ENCODE peak calls at places on chromosomes 11 and 22, in nine cellular contexts. A is WTC11; H is NCI-H1048; S is left ventricle myocardium inferior; L is fibroblast of mammary gland; F is Caki2; N is activated CD8-positive, alpha-beta memory T cell treated with anti-CD3 and anti-CD28 coated beads, Interleukin-2, amount 50 U/mL, for 48 hours; B is CD4-positive, alpha-beta memory T cell; D is iPS-NIHi11. K is an unnamed sample.
A peak's percentile ranks its signal among the peaks of the same experiment; 100 is the strongest.

GRCh38 chr22:30262917-30263741 is 3.5 kb downstream of the OSM start:
- DNase-seq in H (peak; percentile 38), A (peak; percentile 94), N (peak; percentile 98), F (peak; percentile 70), L (peak; percentile 53), B (peak; percentile 66), S (peak; percentile 75), D (peak; percentile 88), K (peak; percentile 85)

GRCh38 chr11:34358258-34358665 is 452 bp upstream of the ABTB2 start:
- DNase-seq in S (peak; percentile 58), A (peak; percentile 65), H (peak; percentile 62), D (no peak), B (no peak), F (peak; percentile 85), N (no peak), L (peak; percentile 47), K (peak; percentile 88)

GRCh38 chr11:3049430-3050243 is 7.6 kb downstream of the CARS1 start:
- DNase-seq in F (peak; percentile 82), B (peak; percentile 81), S (peak; percentile 55), N (peak; percentile 66), H (no peak), A (no peak), D (peak; percentile 39), L (peak; percentile 96), K (peak; percentile 59)

GRCh38 chr22:39664485-39665200 is 94.1 kb downstream of the CACNA1I start:
- DNase-seq in A (peak; percentile 90), D (peak; percentile 99), L (no peak), S (no peak), N (peak; percentile 65), H (no peak), F (no peak), B (no peak), K (peak; percentile 76)

GRCh38 chr11:48014917-48015316 is 34.6 kb downstream of the PTPRJ start:
- DNase-seq in D (no peak), A (no peak), F (no peak), B (no peak), H (no peak), L (no peak), N (no peak), S (no peak), K (no peak)

GRCh38 chr11:117748771-117749540 is 48.1 kb downstream of the DSCAML1 start:
- DNase-seq in A (no peak), N (no peak), B (no peak), D (no peak), L (no peak), H (no peak), F (no peak), S (no peak), K (no peak)

GRCh38 chr11:134124660-134125451 is 56.0 kb downstream of the JAM3 start:
- DNase-seq in F (no peak), H (no peak), B (no peak), A (peak; percentile 77), D (peak; percentile 65), L (peak; percentile 66), S (peak; percentile 62), N (no peak), K (peak; percentile 75)

GRCh38 chr11:85170184-85170583 is 457.0 kb downstream of the DLG2 start:
- DNase-seq in L (peak; percentile 40), A (no peak), N (no peak), F (peak; percentile 38), D (peak; percentile 10), B (no peak), H (no peak), S (no peak), K (peak; percentile 43)

GRCh38 chr11:63663809-63664208 is 7.4 kb downstream of the ATL3 start:
- DNase-seq in N (no peak), S (no peak), D (no peak), L (peak; percentile 79), H (no peak), B (no peak), F (peak; percentile 51), A (no peak), K (no peak)

GRCh38 chr22:37128555-37129281 is 19.2 kb upstream of the TMPRSS6 start:
- DNase-seq in B (no peak), D (no peak), L (no peak), F (no peak), N (no peak), H (no peak), S (no peak), A (no peak), K (no peak)

GRCh38 chr11:120972621-120973020 is 51.3 kb upstream of the TBCEL start:
- DNase-seq in H (no peak), L (no peak), A (no peak), N (no peak), F (no peak), D (no peak), S (no peak), B (no peak), K (no peak)

GRCh38 chr11:126375726-126376125 is 20.2 kb downstream of the ST3GAL4 start:
- DNase-seq in N (no peak), F (no peak), L (peak; percentile 32), H (no peak), B (no peak), D (no peak), S (no peak), A (no peak), K (no peak)

K was measured in ELF-1.